ENCODE peak calls at places on chromosomes 13 and 19, in eight cellular contexts. I, V, J, M, O, P, U and E are unnamed samples.

GRCh38 chr13:98059276-98059675 is 83.6 kb upstream of the FARP1 start:
- DNase-seq in V (no peak), O (no peak), P (no peak), I (no peak), U (no peak), M (no peak), J (no peak), E (no peak)

GRCh38 chr19:19488875-19489690 is 26.3 kb downstream of the TSSK6 start:
- DNase-seq in U (peak), P (peak), V (peak), J (peak), M (peak), O (peak), I (peak), E (peak)

GRCh38 chr19:56170261-56170660 is 5.5 kb upstream of the GALP start:
- DNase-seq in U (no peak), V (no peak), J (no peak), M (peak), P (no peak), O (no peak), I (no peak), E (no peak)

GRCh38 chr13:48600374-48601364 is 53.1 kb upstream of the CYSLTR2 start:
- DNase-seq in P (peak), O (peak), M (peak), I (no peak), U (no peak), V (no peak), J (no peak), E (no peak)

GRCh38 chr13:79581870-79582315 is 100.9 kb downstream of the NDFIP2 start:
- DNase-seq in M (peak), V (no peak), O (peak), P (no peak), J (no peak), U (no peak), I (peak), E (peak)

GRCh38 chr13:109281823-109282239 is 504.6 kb downstream of the IRS2 start:
- DNase-seq in V (no peak), J (no peak), M (no peak), I (no peak), U (no peak), O (no peak), P (no peak), E (no peak)

GRCh38 chr19:49581007-49581508 is at the start of gene PRRG2:
- DNase-seq in V (no peak), M (no peak), P (no peak), U (no peak), I (no peak), J (no peak), O (no peak), E (no peak)

GRCh38 chr13:101520672-101521071 is 68.2 kb downstream of the ITGBL1 start:
- DNase-seq in P (peak), M (peak), J (no peak), I (no peak), V (no peak), U (no peak), O (peak), E (no peak)

GRCh38 chr13:24644051-24644450 is 36.2 kb upstream of the ATP12A start:
- DNase-seq in V (no peak), P (no peak), M (peak), J (no peak), U (no peak), O (peak), I (peak), E (no peak)

GRCh38 chr19:16076154-16076957 is at the start of gene TPM4:
- DNase-seq in J (peak), P (peak), V (peak), M (peak), I (peak), U (peak), O (peak), E (peak)

GRCh38 chr13:32530841-32531253 is 7.7 kb downstream of the N4BP2L2 start:
- DNase-seq in J (no peak), O (peak), M (peak), P (no peak), U (no peak), I (no peak), V (no peak), E (no peak)

GRCh38 chr19:4473708-4474503 is 1.8 kb downstream of the HDGFL2 start:
- DNase-seq in M (no peak), J (no peak), V (no peak), P (no peak), O (peak), I (no peak), U (no peak), E (no peak)

GRCh38 chr19:51123381-51124186 is 1.1 kb upstream of the SIGLEC9 start:
- DNase-seq in V (no peak), U (no peak), J (no peak), M (no peak), P (peak), O (no peak), I (no peak), E (no peak)

GRCh38 chr13:85108356-85108755 is 690.9 kb downstream of the SLITRK6 start:
- DNase-seq in M (no peak), I (no peak), U (no peak), P (no peak), J (no peak), V (no peak), O (no peak), E (no peak)

GRCh38 chr13:103203750-103204330 is 137.6 kb upstream of the SLC10A2 start:
- DNase-seq in M (no peak), O (no peak), J (no peak), I (no peak), P (no peak), V (no peak), U (no peak), E (no peak)

GRCh38 chr19:41324231-41324702 is 14.3 kb downstream of the CCDC97 start:
- DNase-seq in M (no peak), J (no peak), P (no peak), V (no peak), O (no peak), U (no peak), I (no peak), E (no peak)

GRCh38 chr13:92126399-92126798 is 728.0 kb downstream of the GPC5 start:
- DNase-seq in J (no peak), O (no peak), I (no peak), P (no peak), M (no peak), V (no peak), U (no peak), E (no peak)

GRCh38 chr19:10246511-10246910 is 5.5 kb upstream of the MRPL4 start:
- DNase-seq in P (no peak), J (no peak), O (no peak), V (no peak), I (no peak), U (no peak), M (no peak), E (no peak)

GRCh38 chr13:70842062-70842644 is 733.9 kb upstream of the KLHL1 start:
- DNase-seq in P (no peak), M (no peak), V (no peak), I (no peak), J (no peak), O (no peak), U (no peak), E (no peak)

GRCh38 chr19:28332886-28333285 is 880.1 kb downstream of the UQCRFS1 start:
- DNase-seq in U (no peak), J (no peak), V (no peak), I (no peak), P (no peak), O (no peak), M (no peak), E (no peak)